ENCODE peak calls at places on chromosome X, in eight cellular contexts. T, N, Q, Y, B, S, O and A are unnamed samples.

GRCh38 chrX:94942603-94943002 is 1268.6 kb downstream of the FAM133A start:
- DNase-seq in T (no peak), N (no peak), Q (no peak), Y (no peak), B (no peak), S (no peak), O (no peak), A (no peak)

GRCh38 chrX:130887392-130887791 is 15.6 kb downstream of the ENOX2 start:
- DNase-seq in T (no peak), N (no peak), Q (no peak), Y (no peak), B (no peak), S (no peak), O (no peak), A (no peak)

GRCh38 chrX:74924449-74925209 is 623 bp downstream of the NEXMIF start:
- DNase-seq in T (peak), N (peak), Q (no peak), Y (peak), B (peak), S (no peak), O (no peak), A (no peak)

GRCh38 chrX:150460063-150460462 is 96.9 kb downstream of the MAMLD1 start:
- DNase-seq in T (no peak), N (no peak), Q (no peak), Y (no peak), B (no peak), S (no peak), O (no peak), A (no peak)

GRCh38 chrX:87160435-87161010 is 357.1 kb upstream of the KLHL4 start:
- DNase-seq in T (no peak), N (no peak), Q (no peak), Y (no peak), B (no peak), S (no peak), O (no peak), A (no peak)

GRCh38 chrX:77014655-77015377 is 432.4 kb upstream of the FGF16 start:
- DNase-seq in T (no peak), N (no peak), Q (no peak), Y (peak), B (peak), S (no peak), O (no peak), A (no peak)

GRCh38 chrX:66126671-66127070 is 37.4 kb upstream of the HEPH start:
- DNase-seq in T (no peak), N (no peak), Q (no peak), Y (no peak), B (no peak), S (no peak), O (no peak), A (no peak)

GRCh38 chrX:2401201-2401589 is 99.6 kb downstream of the DHRSX start:
- DNase-seq in T (no peak), N (no peak), Q (peak), Y (no peak), B (no peak), S (no peak), O (peak), A (no peak)

GRCh38 chrX:39331062-39331704 is 529.9 kb downstream of the MID1IP1 start:
- DNase-seq in T (no peak), N (no peak), Q (no peak), Y (no peak), B (no peak), S (no peak), O (no peak), A (no peak)

GRCh38 chrX:43882294-43882681 is at the start of gene MAOB:
- DNase-seq in T (no peak), N (peak), Q (peak), Y (peak), B (peak), S (no peak), O (no peak), A (no peak)

GRCh38 chrX:65634732-65635131 is 32.7 kb upstream of the MSN start:
- DNase-seq in T (no peak), N (no peak), Q (no peak), Y (no peak), B (no peak), S (no peak), O (no peak), A (no peak)

GRCh38 chrX:26922278-26922677 is 540.9 kb downstream of the PPP4R3C start:
- DNase-seq in T (peak), N (no peak), Q (peak), Y (no peak), B (no peak), S (peak), O (no peak), A (no peak)

GRCh38 chrX:31279359-31279758 is 207.5 kb upstream of the FTHL17 start:
- DNase-seq in T (peak), N (no peak), Q (peak), Y (peak), B (no peak), S (peak), O (no peak), A (peak)
- TF ChIP-seq CTCF in T (peak), N (no peak), Q (peak), Y (peak), B (no peak), S (peak), O (peak), A (peak)

GRCh38 chrX:107667426-107667825 is 39.1 kb downstream of the PRPS1 start:
- DNase-seq in T (no peak), N (no peak), Q (no peak), Y (no peak), B (no peak), S (no peak), O (no peak), A (no peak)
- H3K4me3 ChIP-seq in T (no peak), N (no peak), Q (no peak), Y (no peak), B (no peak), S (no peak), O (no peak), A (no peak)

GRCh38 chrX:866441-866990 is 235.9 kb downstream of the SHOX start:
- DNase-seq in T (no peak), N (no peak), Q (no peak), Y (peak), B (no peak), S (no peak), O (no peak), A (no peak)

GRCh38 chrX:861335-861890 is 230.8 kb downstream of the SHOX start:
- DNase-seq in T (no peak), N (no peak), Q (no peak), Y (no peak), B (no peak), S (no peak), O (no peak), A (no peak)

GRCh38 chrX:868248-868647 is 237.7 kb downstream of the SHOX start:
- DNase-seq in T (no peak), N (no peak), Q (no peak), Y (no peak), B (no peak), S (no peak), O (no peak), A (no peak)

DNA sequence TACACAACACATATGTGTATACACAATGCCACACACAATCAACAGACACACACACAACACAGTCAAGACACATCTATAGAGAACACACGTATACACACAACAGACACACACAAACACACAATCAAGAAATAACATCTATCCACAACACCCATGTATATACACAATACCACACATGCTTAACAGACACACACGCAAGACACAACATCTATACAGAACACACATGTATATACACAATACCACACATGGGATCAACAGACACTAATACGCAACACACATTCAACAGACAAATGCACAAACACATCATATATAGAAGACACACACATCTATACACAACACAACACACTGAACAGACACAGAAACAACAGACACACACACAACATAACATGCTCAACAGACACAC is 234.8 kb downstream of the SHOX start:
- DNase-seq in T (no peak), N (no peak), Q (no peak), Y (no peak), B (no peak), S (no peak), O (no peak), A (no peak)
- TF ChIP-seq CTCF in T (no peak), N (no peak), Q (no peak), Y (no peak), B (no peak), S (no peak), O (no peak), A (no peak)

GRCh38 chrX:117973175-117974075 is 143.2 kb downstream of the KLHL13 start:
- DNase-seq in T (no peak), N (no peak), Q (no peak), Y (no peak), B (no peak), S (no peak), O (no peak), A (no peak)
- H3K4me3 ChIP-seq in T (no peak), N (no peak), Q (no peak), Y (no peak), B (no peak), S (no peak), O (no peak), A (no peak)